ENCODE peak calls at places on chromosome X, in five cellular contexts. One of them, this sample, is unnamed.

GRCh38 chrX:19193584-19193983 is 71.3 kb upstream of the ADGRG2 start:
- DNase-seq in PC-3: no peak
- DNase-seq in astrocyte of the spinal cord: no peak
- DNase-seq in brain microvascular endothelial cell: no peak
- DNase-seq in heart left ventricle: no peak
- DNase-seq in this sample: no peak

GRCh38 chrX:45851434-45851991 is 650.8 kb upstream of the DIPK2B start:
- DNase-seq in astrocyte of the spinal cord: no peak
- DNase-seq in heart left ventricle: no peak
- DNase-seq in PC-3: peak
- DNase-seq in brain microvascular endothelial cell: no peak
- DNase-seq in this sample: no peak

GRCh38 chrX:43450355-43450754 is 205.7 kb upstream of the MAOA start:
- DNase-seq in heart left ventricle: no peak
- DNase-seq in brain microvascular endothelial cell: no peak
- DNase-seq in PC-3: no peak
- DNase-seq in astrocyte of the spinal cord: no peak
- DNase-seq in this sample: no peak

GRCh38 chrX:2374086-2374485 is 126.7 kb downstream of the DHRSX start:
- DNase-seq in brain microvascular endothelial cell: no peak
- DNase-seq in astrocyte of the spinal cord: peak
- DNase-seq in PC-3: no peak
- DNase-seq in heart left ventricle: no peak
- DNase-seq in this sample: no peak

GRCh38 chrX:81708506-81708905 is 506.6 kb downstream of the SH3BGRL start:
- DNase-seq in PC-3: peak
- DNase-seq in heart left ventricle: no peak
- DNase-seq in astrocyte of the spinal cord: no peak
- DNase-seq in brain microvascular endothelial cell: no peak
- DNase-seq in this sample: no peak

GRCh38 chrX:54808109-54808604 is 612 bp downstream of the MAGED2 start:
- DNase-seq in heart left ventricle: peak
- DNase-seq in brain microvascular endothelial cell: no peak
- DNase-seq in PC-3: no peak
- DNase-seq in astrocyte of the spinal cord: no peak
- DNase-seq in this sample: no peak

GRCh38 chrX:9873952-9874351 is 87.7 kb downstream of the SHROOM2 start:
- DNase-seq in PC-3: peak
- DNase-seq in heart left ventricle: no peak
- DNase-seq in brain microvascular endothelial cell: no peak
- DNase-seq in astrocyte of the spinal cord: peak
- DNase-seq in this sample: no peak

GRCh38 chrX:100356497-100356896 is 53.6 kb downstream of the PCDH19 start:
- DNase-seq in astrocyte of the spinal cord: no peak
- DNase-seq in brain microvascular endothelial cell: no peak
- DNase-seq in heart left ventricle: no peak
- DNase-seq in PC-3: no peak
- DNase-seq in this sample: no peak

GRCh38 chrX:42495139-42495538 is 282.8 kb downstream of the PPP1R2C start:
- DNase-seq in astrocyte of the spinal cord: no peak
- DNase-seq in brain microvascular endothelial cell: no peak
- DNase-seq in PC-3: no peak
- DNase-seq in heart left ventricle: no peak
- DNase-seq in this sample: no peak

GRCh38 chrX:85243761-85244410 is at the start of the genes SATL1 and ZNF711:
- DNase-seq in heart left ventricle: peak
- DNase-seq in PC-3: no peak
- DNase-seq in astrocyte of the spinal cord: peak
- DNase-seq in brain microvascular endothelial cell: peak
- DNase-seq in this sample: peak

GRCh38 chrX:1190596-1191145 is 21.8 kb downstream of the CRLF2 start:
- DNase-seq in heart left ventricle: no peak
- DNase-seq in PC-3: no peak
- DNase-seq in astrocyte of the spinal cord: no peak
- DNase-seq in brain microvascular endothelial cell: no peak
- DNase-seq in this sample: no peak

GRCh38 chrX:45622538-45622937 is 421.9 kb upstream of the DIPK2B start:
- DNase-seq in heart left ventricle: no peak
- DNase-seq in PC-3: peak
- DNase-seq in astrocyte of the spinal cord: peak
- DNase-seq in brain microvascular endothelial cell: no peak
- DNase-seq in this sample: no peak

GRCh38 chrX:1246816-1247215 is 21.8 kb upstream of the CSF2RA start:
- DNase-seq in heart left ventricle: peak
- DNase-seq in brain microvascular endothelial cell: peak
- DNase-seq in astrocyte of the spinal cord: peak
- DNase-seq in PC-3: peak
- DNase-seq in this sample: no peak

GRCh38 chrX:18210470-18210869 is 10.2 kb downstream of the BEND2 start:
- DNase-seq in brain microvascular endothelial cell: no peak
- DNase-seq in astrocyte of the spinal cord: peak
- DNase-seq in heart left ventricle: no peak
- DNase-seq in PC-3: peak
- DNase-seq in this sample: no peak

GRCh38 chrX:150767475-150768131 is 74.4 kb downstream of the MTMR1 start:
- DNase-seq in heart left ventricle: no peak
- DNase-seq in PC-3: peak
- DNase-seq in astrocyte of the spinal cord: peak
- DNase-seq in brain microvascular endothelial cell: peak
- DNase-seq in this sample: peak

GRCh38 chrX:123422875-123423274 is 238.8 kb downstream of the GRIA3 start:
- DNase-seq in heart left ventricle: no peak
- DNase-seq in brain microvascular endothelial cell: peak
- DNase-seq in astrocyte of the spinal cord: peak
- DNase-seq in PC-3: peak
- DNase-seq in this sample: no peak

GRCh38 chrX:15299945-15300851 is 15.2 kb downstream of the ASB11 start:
- DNase-seq in PC-3: peak
- DNase-seq in astrocyte of the spinal cord: peak
- DNase-seq in brain microvascular endothelial cell: no peak
- DNase-seq in heart left ventricle: no peak
- DNase-seq in this sample: no peak

GRCh38 chrX:43949669-43950068 is 23.5 kb downstream of the NDP start:
- DNase-seq in PC-3: peak
- DNase-seq in brain microvascular endothelial cell: no peak
- DNase-seq in heart left ventricle: peak
- DNase-seq in astrocyte of the spinal cord: no peak
- DNase-seq in this sample: no peak

GRCh38 chrX:132219343-132219768 is at the start of gene RAP2C:
- DNase-seq in astrocyte of the spinal cord: peak
- DNase-seq in heart left ventricle: peak
- DNase-seq in PC-3: peak
- DNase-seq in brain microvascular endothelial cell: no peak
- DNase-seq in this sample: no peak

GRCh38 chrX:151515233-151515632 is 48.2 kb upstream of the PASD1 start:
- DNase-seq in heart left ventricle: no peak
- DNase-seq in PC-3: no peak
- DNase-seq in brain microvascular endothelial cell: no peak
- DNase-seq in astrocyte of the spinal cord: no peak
- DNase-seq in this sample: no peak

GRCh38 chrX:24646745-24647182 is 383 bp downstream of the PCYT1B start:
- DNase-seq in heart left ventricle: no peak
- DNase-seq in brain microvascular endothelial cell: no peak
- DNase-seq in astrocyte of the spinal cord: no peak
- DNase-seq in PC-3: no peak
- DNase-seq in this sample: no peak

GRCh38 chrX:86348669-86349068 is 200.4 kb downstream of the DACH2 start:
- DNase-seq in heart left ventricle: no peak
- DNase-seq in astrocyte of the spinal cord: no peak
- DNase-seq in brain microvascular endothelial cell: no peak
- DNase-seq in PC-3: no peak
- DNase-seq in this sample: no peak

GRCh38 chrX:106170318-106170717 is 2.2 kb downstream of the PWWP3B start:
- DNase-seq in brain microvascular endothelial cell: peak
- DNase-seq in PC-3: peak
- DNase-seq in heart left ventricle: no peak
- DNase-seq in astrocyte of the spinal cord: peak
- DNase-seq in this sample: no peak

GRCh38 chrX:55312655-55313054 is 47.9 kb upstream of the PAGE3 start:
- DNase-seq in brain microvascular endothelial cell: no peak
- DNase-seq in heart left ventricle: no peak
- DNase-seq in PC-3: peak
- DNase-seq in astrocyte of the spinal cord: no peak
- DNase-seq in this sample: no peak

GRCh38 chrX:65451663-65452062 is 82.9 kb downstream of the LAS1L start:
- DNase-seq in PC-3: peak
- DNase-seq in brain microvascular endothelial cell: peak
- DNase-seq in astrocyte of the spinal cord: peak
- DNase-seq in heart left ventricle: no peak
- DNase-seq in this sample: no peak

GRCh38 chrX:130174937-130175336 is 3.2 kb downstream of the RAB33A start:
- DNase-seq in brain microvascular endothelial cell: no peak
- DNase-seq in astrocyte of the spinal cord: no peak
- DNase-seq in heart left ventricle: no peak
- DNase-seq in PC-3: no peak
- DNase-seq in this sample: no peak

GRCh38 chrX:74492720-74493201 is 71.5 kb downstream of the SLC16A2 start:
- DNase-seq in heart left ventricle: no peak
- DNase-seq in brain microvascular endothelial cell: no peak
- DNase-seq in astrocyte of the spinal cord: no peak
- DNase-seq in PC-3: no peak
- DNase-seq in this sample: no peak

GRCh38 chrX:118975831-118976598 is 1.6 kb downstream of the LONRF3 start:
- DNase-seq in brain microvascular endothelial cell: no peak
- DNase-seq in heart left ventricle: peak
- DNase-seq in astrocyte of the spinal cord: no peak
- DNase-seq in PC-3: peak
- DNase-seq in this sample: no peak
- H3K4me3 ChIP-seq in brain microvascular endothelial cell: peak
- H3K4me3 ChIP-seq in heart left ventricle: peak
- H3K4me3 ChIP-seq in astrocyte of the spinal cord: peak
- H3K4me3 ChIP-seq in PC-3: peak
- H3K4me3 ChIP-seq in this sample: peak

GRCh38 chrX:47361538-47362511 is 8.6 kb upstream of the ZNF157 start:
- DNase-seq in PC-3: peak
- DNase-seq in brain microvascular endothelial cell: peak
- DNase-seq in heart left ventricle: peak
- DNase-seq in astrocyte of the spinal cord: peak
- DNase-seq in this sample: peak
- H3K4me3 ChIP-seq in PC-3: peak
- H3K4me3 ChIP-seq in brain microvascular endothelial cell: peak
- H3K4me3 ChIP-seq in heart left ventricle: peak
- H3K4me3 ChIP-seq in astrocyte of the spinal cord: peak
- H3K4me3 ChIP-seq in this sample: peak

GRCh38 chrX:33741807-33742206 is 390.3 kb downstream of the FAM47A start:
- DNase-seq in astrocyte of the spinal cord: no peak
- DNase-seq in brain microvascular endothelial cell: no peak
- DNase-seq in heart left ventricle: no peak
- DNase-seq in PC-3: no peak
- DNase-seq in this sample: no peak
- H3K4me3 ChIP-seq in astrocyte of the spinal cord: no peak
- H3K4me3 ChIP-seq in brain microvascular endothelial cell: no peak
- H3K4me3 ChIP-seq in heart left ventricle: no peak
- H3K4me3 ChIP-seq in PC-3: no peak
- H3K4me3 ChIP-seq in this sample: no peak

GRCh38 chrX:12210921-12211320 is 72.6 kb downstream of the FRMPD4 start:
- DNase-seq in brain microvascular endothelial cell: no peak
- DNase-seq in astrocyte of the spinal cord: peak
- DNase-seq in heart left ventricle: no peak
- DNase-seq in PC-3: peak
- DNase-seq in this sample: no peak
- H3K4me3 ChIP-seq in brain microvascular endothelial cell: no peak
- H3K4me3 ChIP-seq in astrocyte of the spinal cord: no peak
- H3K4me3 ChIP-seq in heart left ventricle: no peak
- H3K4me3 ChIP-seq in PC-3: peak
- H3K4me3 ChIP-seq in this sample: no peak

GRCh38 chrX:23503835-23504539 is 163.3 kb upstream of the PRDX4 start:
- DNase-seq in brain microvascular endothelial cell: peak
- DNase-seq in astrocyte of the spinal cord: peak
- DNase-seq in heart left ventricle: peak
- DNase-seq in PC-3: peak
- DNase-seq in this sample: peak
- H3K4me3 ChIP-seq in brain microvascular endothelial cell: no peak
- H3K4me3 ChIP-seq in astrocyte of the spinal cord: no peak
- H3K4me3 ChIP-seq in heart left ventricle: no peak
- H3K4me3 ChIP-seq in PC-3: peak
- H3K4me3 ChIP-seq in this sample: no peak

GRCh38 chrX:53319614-53320542 is 38.5 kb upstream of the IQSEC2 start:
- DNase-seq in PC-3: no peak
- DNase-seq in astrocyte of the spinal cord: no peak
- DNase-seq in brain microvascular endothelial cell: no peak
- DNase-seq in heart left ventricle: no peak
- DNase-seq in this sample: no peak
- H3K4me3 ChIP-seq in PC-3: peak
- H3K4me3 ChIP-seq in astrocyte of the spinal cord: peak
- H3K4me3 ChIP-seq in brain microvascular endothelial cell: peak
- H3K4me3 ChIP-seq in heart left ventricle: peak
- H3K4me3 ChIP-seq in this sample: peak

GRCh38 chrX:48801281-48802088 is at the start of gene HDAC6:
- DNase-seq in brain microvascular endothelial cell: peak
- DNase-seq in astrocyte of the spinal cord: peak
- DNase-seq in PC-3: peak
- DNase-seq in heart left ventricle: peak
- DNase-seq in this sample: peak

GRCh38 chrX:48806088-48806487 is 4.2 kb downstream of the HDAC6 start:
- DNase-seq in PC-3: no peak
- DNase-seq in astrocyte of the spinal cord: no peak
- DNase-seq in brain microvascular endothelial cell: no peak
- DNase-seq in heart left ventricle: no peak
- DNase-seq in this sample: no peak

GRCh38 chrX:48800574-48801280 is 1.1 kb upstream of the HDAC6 start:
- DNase-seq in brain microvascular endothelial cell: no peak
- DNase-seq in astrocyte of the spinal cord: no peak
- DNase-seq in PC-3: peak
- DNase-seq in heart left ventricle: no peak
- DNase-seq in this sample: no peak

GRCh38 chrX:48802089-48802812 is 384 bp downstream of the HDAC6 start:
- DNase-seq in PC-3: peak
- DNase-seq in astrocyte of the spinal cord: peak
- DNase-seq in brain microvascular endothelial cell: peak
- DNase-seq in heart left ventricle: peak
- DNase-seq in this sample: peak

GRCh38 chrX:48802813-48803261 is 970 bp downstream of the HDAC6 start:
- DNase-seq in astrocyte of the spinal cord: no peak
- DNase-seq in PC-3: no peak
- DNase-seq in brain microvascular endothelial cell: no peak
- DNase-seq in heart left ventricle: no peak
- DNase-seq in this sample: no peak
- H3K4me3 ChIP-seq in astrocyte of the spinal cord: peak
- H3K4me3 ChIP-seq in PC-3: peak
- H3K4me3 ChIP-seq in brain microvascular endothelial cell: peak
- H3K4me3 ChIP-seq in heart left ventricle: peak
- H3K4me3 ChIP-seq in this sample: peak

This sample was measured in skeletal muscle cell.